ENCODE peak calls at places on chromosome 6, in seven cellular contexts. N is upper lobe of right lung, K is breast epithelium, X is tibial artery, D is osteoblast, P is HepG2, Z is MM.1S. R is an unnamed sample.

GRCh38 chr6:13914346-13914745 is 10.4 kb upstream of the RNF182 start:
- DNase-seq in N (no peak), Z (no peak), P (no peak), X (no peak), D (no peak), K (no peak), R (no peak)

GRCh38 chr6:27138837-27139752 is 108.4 kb upstream of the PRSS16 start:
- DNase-seq in N (peak; percentile 72), X (no peak), Z (peak; percentile 92), K (no peak), P (no peak), D (peak; percentile 52), R (no peak)

GRCh38 chr6:33975631-33976424 is 170.1 kb downstream of the GRM4 start:
- DNase-seq in Z (no peak), X (no peak), P (no peak), K (no peak), N (peak; percentile 52), D (no peak), R (no peak)

GRCh38 chr6:154555075-154555677 is 44.7 kb upstream of the CNKSR3 start:
- DNase-seq in Z (no peak), K (no peak), N (no peak), X (no peak), P (no peak), D (peak; percentile 29), R (peak; percentile 87)

GRCh38 chr6:139364302-139364981 is 10.0 kb downstream of the CITED2 start:
- DNase-seq in D (peak; percentile 75), P (no peak), X (no peak), N (no peak), K (no peak), Z (peak; percentile 63), R (no peak)

GRCh38 chr6:3176562-3177355 is 19.4 kb upstream of the TUBB2A start:
- DNase-seq in K (no peak), P (peak; percentile 68), D (peak; percentile 96), N (no peak), X (peak; percentile 34), Z (no peak), R (peak; percentile 73)

GRCh38 chr6:16725145-16725864 is 36.0 kb downstream of the ATXN1 start:
- DNase-seq in K (no peak), Z (no peak), X (no peak), D (no peak), N (no peak), P (no peak), R (peak; percentile 56)

GRCh38 chr6:79466222-79466834 is 70.9 kb downstream of the LCA5 start:
- DNase-seq in P (no peak), N (no peak), Z (no peak), K (no peak), X (no peak), D (no peak), R (no peak)

GRCh38 chr6:139882977-139883728 is 508.7 kb upstream of the CITED2 start:
- DNase-seq in X (no peak), K (no peak), P (peak; percentile 7), Z (peak; percentile 46), D (no peak), N (no peak), R (no peak)

GRCh38 chr6:169452117-169452868 is 198.6 kb upstream of the THBS2 start:
- DNase-seq in X (peak; percentile 85), D (peak; percentile 93), N (no peak), Z (no peak), P (no peak), K (peak; percentile 84), R (peak; percentile 60)

GRCh38 chr6:86775893-86776292 is 161.4 kb upstream of the HTR1E start:
- DNase-seq in D (no peak), N (no peak), P (no peak), X (no peak), K (no peak), Z (peak; percentile 10), R (no peak)

GRCh38 chr6:155313602-155314091 is 637 bp downstream of the TFB1M start:
- DNase-seq in K (no peak), P (peak; percentile 65), D (no peak), X (no peak), N (no peak), Z (peak; percentile 11), R (no peak)

GRCh38 chr6:138007014-138007472 is 100.2 kb downstream of the PERP start:
- DNase-seq in N (no peak), Z (peak; percentile 31), P (peak; percentile 48), K (no peak), X (no peak), D (peak; percentile 85), R (peak; percentile 14)

GRCh38 chr6:99618649-99619408 is 12.2 kb downstream of the PRDM13 start:
- DNase-seq in Z (no peak), N (no peak), K (no peak), D (no peak), P (no peak), X (no peak), R (no peak)

GRCh38 chr6:158416841-158417759 is 104.8 kb downstream of the TULP4 start:
- DNase-seq in D (no peak), P (no peak), K (no peak), X (no peak), N (no peak), Z (no peak), R (no peak)

GRCh38 chr6:153131037-153131981 is at the start of gene RGS17:
- DNase-seq in P (no peak), X (no peak), K (no peak), D (peak; percentile 99), Z (peak; percentile 45), N (peak; percentile 74), R (no peak)

GRCh38 chr6:34248198-34248726 is 544 bp downstream of the SMIM29 start:
- DNase-seq in D (peak; percentile 89), X (peak; percentile 70), K (peak; percentile 76), N (peak; percentile 85), P (peak; percentile 35), Z (peak; percentile 44), R (no peak)

GRCh38 chr6:121886223-121886830 is 450.9 kb downstream of the GJA1 start:
- DNase-seq in Z (no peak), N (no peak), X (no peak), D (no peak), P (no peak), K (no peak), R (no peak)

GRCh38 chr6:5511924-5512323 is 250.6 kb downstream of the FARS2 start:
- DNase-seq in D (peak; percentile 89), Z (no peak), X (no peak), N (no peak), P (no peak), K (no peak), R (no peak)

DNA sequence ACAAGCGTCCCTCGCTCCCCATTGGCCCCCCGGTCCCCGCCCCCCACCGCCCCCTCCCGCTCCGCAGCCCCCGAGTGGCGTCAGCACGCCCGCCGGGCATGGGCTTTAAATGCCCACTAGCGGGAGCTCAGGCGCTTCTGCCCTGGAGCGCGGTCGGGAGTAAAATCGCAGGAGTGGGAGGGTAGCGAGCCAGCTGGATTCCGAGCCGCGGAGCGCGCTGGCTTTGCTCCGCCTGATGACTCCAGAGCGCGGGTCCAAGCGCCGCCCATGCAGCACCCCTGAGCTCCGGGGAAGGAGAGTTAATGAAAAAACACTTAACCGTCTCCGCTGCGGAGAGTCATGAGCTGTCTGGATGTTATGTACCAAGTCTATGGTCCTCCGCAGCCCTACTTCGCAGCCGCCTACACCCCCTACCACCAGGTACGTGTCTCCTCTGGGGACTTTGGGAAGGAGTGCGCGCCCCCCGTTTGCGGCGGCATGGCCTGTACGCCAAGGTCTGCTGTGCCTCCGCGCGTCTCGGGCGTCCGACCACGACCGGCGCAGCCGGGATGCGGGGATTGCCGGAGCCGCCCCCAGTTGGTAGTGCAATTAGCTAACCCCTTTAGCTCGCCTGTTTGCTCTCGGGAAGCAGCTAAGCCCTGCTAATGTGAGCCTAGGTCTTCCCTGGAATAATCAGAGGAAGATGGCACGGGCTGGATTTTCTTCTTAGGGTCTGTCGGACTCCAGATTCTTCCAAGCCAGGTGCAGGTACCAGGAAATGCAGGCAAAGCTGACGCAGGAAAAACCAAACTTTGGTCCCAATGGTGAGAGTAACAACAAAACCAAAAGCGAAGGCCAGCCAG is at the start of gene VGLL2:
- DNase-seq in X (no peak), K (no peak), N (peak; percentile 71), Z (peak; percentile 23), D (peak; percentile 85), P (peak; percentile 15), R (no peak)
- TF ChIP-seq CTCF in X (no peak), K (no peak), N (no peak), Z (no peak), D (no peak), P (peak; percentile 38), R (no peak)

GRCh38 chr6:118665011-118665410 is 13.6 kb upstream of the CEP85L start:
- DNase-seq in K (no peak), N (no peak), P (no peak), Z (no peak), X (no peak), D (no peak), R (no peak)
- H3K4me3 ChIP-seq in K (peak overlapping the region; percentile 61), N (no peak overlapping the region), P (no peak overlapping the region), Z (peak overlapping the region; percentile 50), X (no peak overlapping the region), D (peak overlapping the region; percentile 64), R (no peak overlapping the region)

DNA sequence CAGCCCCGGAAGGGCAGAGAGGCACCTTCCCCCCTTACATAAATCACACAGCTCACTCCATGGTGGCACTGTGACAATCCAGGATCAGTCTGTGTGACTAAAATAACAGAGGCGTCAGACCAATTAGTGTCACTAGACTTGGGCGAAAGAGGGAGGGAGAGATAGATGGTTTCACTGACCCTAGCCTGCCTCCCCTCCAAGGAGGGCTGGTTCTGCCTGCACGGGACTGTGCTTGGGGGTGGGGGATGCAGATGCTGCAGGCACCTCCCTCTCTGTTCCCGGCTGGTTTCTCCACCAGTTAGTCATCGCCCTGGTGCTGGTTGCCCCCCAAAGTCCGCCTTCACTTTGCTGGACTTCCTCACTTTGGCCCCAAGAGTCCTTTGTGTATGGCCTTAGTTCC is 17.9 kb downstream of the CCDC167 start:
- DNase-seq in D (no peak), P (no peak), K (no peak), N (no peak), X (no peak), Z (no peak), R (no peak)
- H3K36me3 ChIP-seq in D (peaks cover 26% of the 10 kb centered on the region), P (peaks cover 61% of the 10 kb centered on the region), K (no peaks in the 10 kb centered on the region), N (peaks cover 53% of the 10 kb centered on the region), X (peaks cover 26% of the 10 kb centered on the region), Z (peaks cover 3% of the 10 kb centered on the region), R (no peaks in the 10 kb centered on the region)

GRCh38 chr6:21597243-21597682 is 3.7 kb downstream of the SOX4 start:
- DNase-seq in Z (no peak), P (no peak), N (no peak), K (no peak), X (no peak), D (no peak), R (no peak)
- TF ChIP-seq CTCF in Z (no peak), P (no peak), N (no peak), K (peak; percentile 19), X (no peak), D (no peak), R (no peak)